ENCODE peak calls at places on chromosomes 12 and 14, in eight cellular contexts. E is cardiac muscle cell; L is NB4; T is CD8-positive, alpha-beta memory T cell; K is NCI-H1092 treated with DMSO at 0.1 percent for 48 hours; A is stimulated activated naive B cell treated with anti-CD40 and anti-IgM and Interleukin-4, amounts not matched to agents 10 μg/mL and 1 μg/mL and 100 μg/mL, for 72 hours; Q is stimulated activated CD4-positive, alpha-beta T cell treated with anti-CD3 and anti-CD28 coated beads, Interleukin-1b, Interleukin-23, amount 100 ng/mL, for 1 hour; I is NCI-H1436. P is an unnamed sample.

GRCh38 chr14:66109426-66109825 is 376.7 kb upstream of the CCDC196 start:
- DNase-seq in A (no peak), L (no peak), T (no peak), K (no peak), I (no peak), Q (no peak), E (no peak), P (no peak)

GRCh38 chr12:132289356-132290202 is 39.8 kb downstream of the GALNT9 start:
- DNase-seq in T (no peak), I (no peak), L (no peak), K (peak), Q (no peak), A (no peak), E (no peak), P (no peak)

GRCh38 chr12:111766608-111767361 is at the start of gene ALDH2:
- DNase-seq in K (peak), T (peak), A (no peak), L (peak), Q (no peak), E (peak), I (peak), P (no peak)

GRCh38 chr14:67385618-67386017 is 25.5 kb downstream of the EIF2S1 start:
- DNase-seq in T (no peak), K (no peak), Q (no peak), L (no peak), E (no peak), A (no peak), I (no peak), P (no peak)

GRCh38 chr12:69608114-69608513 is 2.6 kb downstream of the LRRC10 start:
- DNase-seq in K (no peak), E (peak), A (no peak), I (no peak), T (no peak), L (no peak), Q (no peak), P (peak)

GRCh38 chr12:109645708-109646107 is 67.9 kb upstream of the FAM222A start:
- DNase-seq in Q (no peak), T (no peak), A (no peak), E (no peak), L (no peak), I (no peak), K (no peak), P (no peak)

GRCh38 chr14:94571395-94571794 is 9.8 kb upstream of the SERPINA5 start:
- DNase-seq in K (no peak), A (no peak), I (no peak), E (peak), L (no peak), Q (no peak), T (no peak), P (no peak)

GRCh38 chr12:10361084-10361483 is 28.8 kb downstream of the KLRK1 start:
- DNase-seq in Q (no peak), T (no peak), A (no peak), I (peak), L (peak), K (peak), E (peak), P (no peak)

P was measured in MV-4-11.